ENCODE peak calls at places on chromosomes 11 and 22, in eight cellular contexts. S is CD4-positive, alpha-beta T cell; T is A549; X is tibial artery; I is GM18507; L is stimulated activated CD8-positive, alpha-beta memory T cell treated with anti-CD3 and anti-CD28 coated beads, Interleukin-12 subunit alpha, Interleukin-12 subunit beta, amount 100 ng/mL, for 4 hours; Z is astrocyte of the hippocampus; M is fibroblast of lung. R is an unnamed sample.

GRCh38 chr11:60700689-60701508 is 1.5 kb downstream of the MS4A8 start:
- DNase-seq in Z (peak), M (no peak), L (no peak), I (peak), T (peak), X (no peak), S (no peak), R (peak)

GRCh38 chr11:61354208-61354607 is 7.5 kb downstream of the CYB561A3 start:
- DNase-seq in L (no peak), X (no peak), S (no peak), M (no peak), I (no peak), T (no peak), Z (no peak), R (no peak)

GRCh38 chr11:7577883-7578242 is 64.1 kb downstream of the PPFIBP2 start:
- DNase-seq in S (no peak), X (no peak), Z (no peak), L (no peak), T (no peak), I (no peak), M (peak), R (no peak)

GRCh38 chr22:32034275-32034674 is 8.8 kb upstream of the SLC5A1 start:
- DNase-seq in Z (no peak), T (no peak), S (no peak), L (no peak), X (no peak), M (no peak), I (no peak), R (no peak)

GRCh38 chr11:83681045-83681781 is 395.0 kb upstream of the CCDC90B start:
- DNase-seq in T (no peak), Z (peak), I (no peak), S (no peak), M (no peak), L (no peak), X (no peak), R (no peak)

GRCh38 chr22:23072911-23073491 is 2.7 kb downstream of the GNAZ start:
- DNase-seq in I (no peak), L (no peak), Z (peak), S (no peak), X (peak), M (no peak), T (no peak), R (no peak)

GRCh38 chr11:46694095-46694494 is 6.3 kb downstream of the ARHGAP1 start:
- DNase-seq in Z (no peak), S (no peak), L (no peak), I (no peak), M (no peak), T (no peak), X (no peak), R (no peak)

GRCh38 chr11:35507688-35508087 is 17.7 kb downstream of the PAMR1 start:
- DNase-seq in I (no peak), Z (no peak), L (no peak), M (no peak), S (no peak), X (no peak), T (peak), R (no peak)

GRCh38 chr11:134074766-134075165 is 5.9 kb downstream of the JAM3 start:
- DNase-seq in I (no peak), Z (no peak), X (no peak), T (no peak), M (no peak), L (no peak), S (no peak), R (no peak)

GRCh38 chr22:18000441-18001039 is 23.8 kb downstream of the MICAL3 start:
- DNase-seq in S (no peak), I (no peak), T (peak), M (no peak), X (peak), Z (peak), L (peak), R (peak)

GRCh38 chr11:58912124-58912523 is 27.2 kb upstream of the GLYATL1 start:
- DNase-seq in S (no peak), M (no peak), T (no peak), L (no peak), I (no peak), Z (peak), X (no peak), R (peak)

GRCh38 chr11:94767701-94768601 is at the start of gene AMOTL1:
- DNase-seq in X (peak), M (peak), L (peak), I (no peak), T (peak), Z (peak), S (no peak), R (no peak)

GRCh38 chr11:14345668-14346067 is 13.3 kb downstream of the RRAS2 start:
- DNase-seq in Z (no peak), X (no peak), L (no peak), M (no peak), T (no peak), S (no peak), I (no peak), R (no peak)

R was measured in RKO.